ENCODE peak calls at places on chromosomes 2 and 18, in four cellular contexts. E, A, S and J are unnamed samples.
A peak's percentile ranks its signal among the peaks of the same experiment; 100 is the strongest.

GRCh38 chr2:67455219-67456142 is 58.3 kb downstream of the ETAA1 start:
- DNase-seq in E (no peak), S (no peak), A (no peak), J (no peak)

GRCh38 chr2:43083710-43084698 is 142.4 kb downstream of the ZFP36L2 start:
- DNase-seq in S (peak; percentile 85), E (no peak), A (no peak), J (no peak)

GRCh38 chr2:201363857-201364560 is 6.9 kb upstream of the FLACC1 start:
- DNase-seq in S (peak; percentile 63), E (no peak), A (no peak), J (peak; percentile 74)

GRCh38 chr2:28643911-28644334 is 107.7 kb upstream of the PPP1CB start:
- DNase-seq in E (no peak), A (no peak), S (peak; percentile 62), J (peak; percentile 91)

GRCh38 chr2:112712903-112713584 is 7.8 kb upstream of the NT5DC4 start:
- DNase-seq in A (no peak), S (peak; percentile 25), E (no peak), J (no peak)

GRCh38 chr2:160351978-160352377 is 141.6 kb downstream of the RBMS1 start:
- DNase-seq in E (no peak), S (peak; percentile 56), A (no peak), J (peak; percentile 38)

GRCh38 chr18:10863026-10863425 is 286.3 kb downstream of the PIEZO2 start:
- DNase-seq in A (no peak), S (no peak), E (no peak), J (no peak)

GRCh38 chr2:134193774-134194173 is 60.1 kb upstream of the MGAT5 start:
- DNase-seq in A (no peak), E (no peak), S (no peak), J (no peak)

GRCh38 chr18:22710628-22711380 is 222.3 kb upstream of the RBBP8 start:
- DNase-seq in E (peak; percentile 45), A (no peak), S (peak; percentile 78), J (no peak)

GRCh38 chr2:674319-674985 is 2.8 kb downstream of the TMEM18 start:
- DNase-seq in E (no peak), S (peak; percentile 32), A (no peak), J (peak; percentile 30)

GRCh38 chr2:113677327-113677726 is 50.3 kb downstream of the RABL2A start:
- DNase-seq in E (no peak), A (no peak), S (no peak), J (no peak)

GRCh38 chr18:11888726-11889125 is 19.4 kb downstream of the MPPE1 start:
- DNase-seq in S (no peak), A (no peak), E (no peak), J (peak; percentile 78)

GRCh38 chr2:80169811-80170594 is 134.5 kb downstream of the LRRTM1 start:
- DNase-seq in E (no peak), S (no peak), A (no peak), J (no peak)

GRCh38 chr2:150466770-150467640 is 20.5 kb downstream of the RND3 start:
- DNase-seq in S (peak; percentile 90), A (no peak), E (no peak), J (peak; percentile 67)

GRCh38 chr2:29174937-29175336 is 59.7 kb downstream of the CLIP4 start:
- DNase-seq in S (no peak), A (no peak), E (no peak), J (no peak)

GRCh38 chr2:217912030-217913024 is 90.5 kb downstream of the TNS1 start:
- DNase-seq in E (no peak), S (no peak), A (no peak), J (no peak)

GRCh38 chr2:239371726-239372686 is 28.8 kb downstream of the HDAC4 start:
- DNase-seq in A (no peak), E (no peak), S (no peak), J (no peak)

GRCh38 chr2:237471457-237472186 is 15.4 kb upstream of the MLPH start:
- DNase-seq in E (no peak), S (peak; percentile 62), A (peak; percentile 24), J (peak; percentile 18)

GRCh38 chr18:7116832-7117389 is 686 bp downstream of the LAMA1 start:
- DNase-seq in A (peak; percentile 56), S (peak; percentile 62), E (no peak), J (peak; percentile 39)

GRCh38 chr2:224145751-224146355 is 106.8 kb upstream of the SERPINE2 start:
- DNase-seq in S (peak; percentile 72), A (no peak), E (peak; percentile 62), J (peak; percentile 82)

GRCh38 chr2:195494452-195494851 is 162.6 kb upstream of the SLC39A10 start:
- DNase-seq in A (no peak), S (peak; percentile 71), E (no peak), J (no peak)

GRCh38 chr2:147224070-147224469 is 620.8 kb upstream of the ACVR2A start:
- DNase-seq in S (no peak), E (no peak), A (no peak), J (no peak)

GRCh38 chr2:70984576-70985282 is 6.3 kb downstream of the ANKRD53 start:
- DNase-seq in A (no peak), S (no peak), E (peak; percentile 69), J (peak; percentile 69)

GRCh38 chr2:4507706-4508105 is 804.3 kb downstream of the DCDC2C start:
- DNase-seq in A (no peak), E (no peak), S (no peak), J (no peak)

GRCh38 chr2:18623782-18624181 is 34.4 kb upstream of the NT5C1B start:
- DNase-seq in S (peak; percentile 61), A (no peak), E (no peak), J (no peak)

GRCh38 chr2:120451334-120451733 is 105.4 kb downstream of the INHBB start:
- DNase-seq in A (no peak), E (no peak), S (no peak), J (no peak)

GRCh38 chr18:50662177-50662576 is 102.3 kb downstream of the MAPK4 start:
- DNase-seq in S (no peak), A (no peak), E (peak; percentile 24), J (peak; percentile 49)

GRCh38 chr2:180960982-180961381 is 19.4 kb upstream of the UBE2E3 start:
- DNase-seq in A (no peak), E (no peak), S (no peak), J (no peak)

GRCh38 chr2:175769200-175769599 is 232.9 kb downstream of the LNPK start:
- DNase-seq in E (no peak), A (no peak), S (peak; percentile 29), J (peak; percentile 34)

GRCh38 chr2:27079233-27080139 is 1.1 kb downstream of the EMILIN1 start:
- DNase-seq in A (no peak), E (no peak), S (peak; percentile 55), J (no peak)
- H3K9ac ChIP-seq in A (no peak overlapping the region), E (peak overlapping the region; percentile 28), S (peak overlapping the region; percentile 94), J (no peak overlapping the region)

GRCh38 chr2:164910091-164910899 is 45.0 kb downstream of the SLC38A11 start:
- DNase-seq in S (no peak), A (no peak), E (peak; percentile 49), J (peak; percentile 84)
- H3K9ac ChIP-seq in S (no peak overlapping the region), A (no peak overlapping the region), E (no peak overlapping the region), J (no peak overlapping the region)

GRCh38 chr2:24410976-24411375 is 50.6 kb upstream of the ITSN2 start:
- DNase-seq in E (no peak), A (no peak), S (no peak), J (no peak)

GRCh38 chr2:24412812-24413211 is 52.5 kb upstream of the ITSN2 start:
- DNase-seq in A (no peak), E (no peak), S (no peak), J (no peak)

GRCh38 chr2:24409700-24410556 is 49.6 kb upstream of the ITSN2 start:
- DNase-seq in A (peak; percentile 72), E (peak; percentile 47), S (peak; percentile 89), J (peak; percentile 28)

GRCh38 chr2:24411488-24412146 is 51.3 kb upstream of the ITSN2 start:
- DNase-seq in S (no peak), A (peak; percentile 85), E (no peak), J (no peak)

GRCh38 chr2:24409166-24409565 is 48.8 kb upstream of the ITSN2 start:
- DNase-seq in E (no peak), S (no peak), A (no peak), J (no peak)
- H3K9ac ChIP-seq in E (no peak overlapping the region), S (no peak overlapping the region), A (no peak overlapping the region), J (no peak overlapping the region)

GRCh38 chr18:8139127-8139591 is 470.1 kb upstream of the RAB12 start:
- DNase-seq in E (no peak), S (no peak), A (no peak), J (no peak)

GRCh38 chr18:8139971-8140406 is 469.2 kb upstream of the RAB12 start:
- DNase-seq in E (no peak), S (no peak), A (no peak), J (no peak)

GRCh38 chr18:8142932-8143331 is 466.3 kb upstream of the RAB12 start:
- DNase-seq in A (no peak), S (no peak), E (no peak), J (no peak)

GRCh38 chr18:8142131-8142711 is 467.0 kb upstream of the RAB12 start:
- DNase-seq in S (no peak), E (no peak), A (no peak), J (no peak)

DNA sequence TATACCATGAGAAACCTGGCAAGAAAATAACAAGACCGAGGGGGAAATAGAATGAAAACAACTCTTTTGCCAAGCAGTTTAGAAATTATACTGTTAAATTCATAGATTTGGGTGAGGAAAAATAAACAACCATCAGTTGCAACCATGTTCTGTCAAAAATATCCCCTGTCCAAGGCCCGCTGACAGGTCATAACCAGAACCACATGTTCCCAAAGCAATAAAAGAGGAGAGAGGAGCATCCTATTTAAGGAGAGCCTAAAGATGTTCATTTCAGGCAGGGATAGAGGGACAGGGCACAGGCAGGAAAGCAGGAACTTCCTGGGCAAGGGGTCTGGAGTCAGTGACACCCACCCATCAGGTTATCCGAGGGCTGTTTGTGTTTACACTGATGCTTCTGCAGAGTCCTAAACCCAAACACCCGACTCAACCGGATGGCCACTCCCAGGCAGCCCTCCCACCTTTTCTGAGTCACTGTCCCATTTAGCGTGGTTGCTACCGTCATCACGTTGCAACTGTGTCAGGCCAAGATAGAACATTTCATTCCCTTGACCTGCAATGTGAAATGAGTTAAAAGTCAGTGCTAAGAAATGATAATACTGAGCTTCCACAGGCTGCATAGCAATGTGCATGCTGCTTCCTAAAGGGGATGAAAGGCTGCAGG is 468.3 kb upstream of the RAB12 start:
- DNase-seq in E (no peak), A (no peak), S (peak; percentile 73), J (peak; percentile 15)
- H3K9ac ChIP-seq in E (no peak overlapping the region), A (no peak overlapping the region), S (peak overlapping the region; percentile 86), J (no peak overlapping the region)